ENCODE peak calls at places on chromosomes 7 and 10, in six cellular contexts. S is uterus; J is suprapubic skin; O is CD8-positive, alpha-beta T cell; M is tibial nerve; I is NB4. Z is an unnamed sample.

GRCh38 chr10:117071293-117072050 is 66.5 kb upstream of the SHTN1 start:
- DNase-seq in S (no peak), J (no peak), O (no peak), M (no peak), I (no peak), Z (no peak)

GRCh38 chr10:122124808-122125207 is 135.8 kb downstream of the TACC2 start:
- DNase-seq in S (no peak), J (no peak), O (no peak), M (no peak), I (no peak), Z (no peak)

GRCh38 chr10:106555599-106555998 is 608.9 kb downstream of the SORCS1 start:
- DNase-seq in S (no peak), J (no peak), O (no peak), M (no peak), I (no peak), Z (no peak)

GRCh38 chr10:90834326-90834725 is 23.5 kb downstream of the HTR7 start:
- DNase-seq in S (no peak), J (no peak), O (no peak), M (no peak), I (no peak), Z (no peak)

GRCh38 chr7:50497068-50497642 is 47.0 kb upstream of the FIGNL1 start:
- DNase-seq in S (no peak), J (no peak), O (no peak), M (no peak), I (peak), Z (no peak)

GRCh38 chr10:132938472-132939329 is 3.7 kb downstream of the CFAP46 start:
- DNase-seq in S (no peak), J (peak), O (no peak), M (no peak), I (peak), Z (peak)

GRCh38 chr7:101373812-101374612 is 11.3 kb downstream of the COL26A1 start:
- DNase-seq in S (no peak), J (no peak), O (no peak), M (no peak), I (no peak), Z (no peak)

GRCh38 chr10:72162978-72163377 is 52.8 kb upstream of the ANAPC16 start:
- DNase-seq in S (no peak), J (no peak), O (no peak), M (no peak), I (peak), Z (no peak)

GRCh38 chr7:136857573-136857972 is 10.9 kb upstream of the CHRM2 start:
- DNase-seq in S (no peak), J (no peak), O (no peak), M (no peak), I (peak), Z (no peak)

GRCh38 chr10:74923556-74923955 is 97.2 kb downstream of the KAT6B start:
- DNase-seq in S (no peak), J (no peak), O (no peak), M (no peak), I (peak), Z (peak)

GRCh38 chr10:84233940-84234339 is 7.4 kb downstream of the LRIT1 start:
- DNase-seq in S (no peak), J (no peak), O (no peak), M (no peak), I (no peak), Z (no peak)

GRCh38 chr10:22911889-22912762 is 15.7 kb upstream of the ARMC3 start:
- DNase-seq in S (no peak), J (no peak), O (no peak), M (no peak), I (no peak), Z (no peak)

GRCh38 chr7:105149827-105150226 is 135.8 kb downstream of the KMT2E start:
- DNase-seq in S (no peak), J (no peak), O (no peak), M (no peak), I (peak), Z (no peak)

GRCh38 chr7:127874951-127875608 is 156.2 kb downstream of the LRRC4 start:
- DNase-seq in S (no peak), J (no peak), O (no peak), M (no peak), I (no peak), Z (no peak)

GRCh38 chr10:79367421-79368189 is 20.3 kb downstream of the PPIF start:
- DNase-seq in S (no peak), J (no peak), O (no peak), M (no peak), I (no peak), Z (no peak)

GRCh38 chr10:111648046-111648445 is 535.5 kb downstream of the GPAM start:
- DNase-seq in S (no peak), J (no peak), O (no peak), M (no peak), I (no peak), Z (no peak)

GRCh38 chr7:43784030-43785001 is 25.8 kb downstream of the BLVRA start:
- DNase-seq in S (no peak), J (no peak), O (no peak), M (no peak), I (peak), Z (no peak)

GRCh38 chr10:84008878-84009277 is 130.4 kb upstream of the GHITM start:
- DNase-seq in S (no peak), J (no peak), O (peak), M (no peak), I (peak), Z (no peak)

GRCh38 chr7:130922206-130923112 is 188.5 kb upstream of the KLF14 start:
- DNase-seq in S (no peak), J (no peak), O (no peak), M (no peak), I (no peak), Z (no peak)

GRCh38 chr7:27453702-27454405 is 208.8 kb downstream of the HIBADH start:
- DNase-seq in S (no peak), J (no peak), O (no peak), M (no peak), I (peak), Z (no peak)

GRCh38 chr10:91007656-91008055 is 86.8 kb upstream of the ANKRD1 start:
- DNase-seq in S (no peak), J (no peak), O (no peak), M (no peak), I (no peak), Z (no peak)

GRCh38 chr10:26407406-26407969 is 30.7 kb upstream of the APBB1IP start:
- DNase-seq in S (no peak), J (no peak), O (no peak), M (no peak), I (no peak), Z (no peak)

GRCh38 chr10:100364735-100365391 is 17.8 kb downstream of the SCD start:
- DNase-seq in S (peak), J (peak), O (no peak), M (no peak), I (peak), Z (no peak)

GRCh38 chr10:74936577-74937445 is 110.4 kb downstream of the KAT6B start:
- DNase-seq in S (no peak), J (no peak), O (no peak), M (no peak), I (no peak), Z (no peak)

GRCh38 chr7:153193144-153193595 is 433.6 kb downstream of the ACTR3B start:
- DNase-seq in S (peak), J (no peak), O (no peak), M (no peak), I (peak), Z (no peak)

GRCh38 chr10:59320370-59320769 is 42.0 kb downstream of the FAM13C start:
- DNase-seq in S (no peak), J (no peak), O (no peak), M (no peak), I (no peak), Z (no peak)
- TF ChIP-seq CTCF in S (no peak), J (no peak), O (no peak), M (no peak), I (no peak), Z (no peak)

GRCh38 chr7:103571591-103571990 is 125.6 kb upstream of the SLC26A5 start:
- DNase-seq in S (no peak), J (no peak), O (no peak), M (no peak), I (no peak), Z (no peak)

GRCh38 chr7:103576616-103577015 is 130.6 kb upstream of the SLC26A5 start:
- DNase-seq in S (no peak), J (no peak), O (no peak), M (no peak), I (no peak), Z (no peak)

GRCh38 chr7:103577059-103577458 is 131.1 kb upstream of the SLC26A5 start:
- DNase-seq in S (no peak), J (no peak), O (no peak), M (no peak), I (no peak), Z (no peak)

GRCh38 chr7:103574536-103574935 is 128.5 kb upstream of the SLC26A5 start:
- DNase-seq in S (no peak), J (no peak), O (no peak), M (no peak), I (no peak), Z (no peak)

DNA sequence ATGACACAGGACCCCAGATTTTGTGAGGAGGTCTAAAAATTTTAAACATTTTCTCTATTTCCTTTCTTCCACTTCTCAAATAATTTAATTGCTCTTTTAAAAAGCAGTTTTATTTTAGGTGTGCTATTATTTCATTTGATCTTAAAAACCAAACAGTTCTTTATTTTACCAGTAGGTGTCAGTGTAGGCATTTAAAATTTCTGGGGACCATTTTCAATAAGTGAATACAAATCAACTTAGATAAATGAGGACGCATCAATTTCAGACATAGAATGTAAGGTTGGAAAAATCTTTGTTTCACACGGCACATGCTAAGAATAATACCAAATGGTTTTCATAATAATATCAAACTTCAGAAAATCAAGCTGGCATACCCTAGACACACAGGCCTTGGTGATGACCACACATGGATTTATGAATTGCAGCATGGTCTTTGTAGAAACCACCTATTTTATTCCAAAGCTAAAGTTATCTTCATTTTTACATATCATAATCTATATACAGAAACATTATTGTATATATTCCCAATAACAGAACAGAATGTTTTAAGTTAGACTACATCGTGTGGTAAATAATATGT is 127.6 kb upstream of the SLC26A5 start:
- DNase-seq in S (no peak), J (no peak), O (no peak), M (no peak), I (peak), Z (no peak)
- TF ChIP-seq CTCF in S (peak), J (no peak), O (peak), M (peak), I (no peak), Z (peak)

DNA sequence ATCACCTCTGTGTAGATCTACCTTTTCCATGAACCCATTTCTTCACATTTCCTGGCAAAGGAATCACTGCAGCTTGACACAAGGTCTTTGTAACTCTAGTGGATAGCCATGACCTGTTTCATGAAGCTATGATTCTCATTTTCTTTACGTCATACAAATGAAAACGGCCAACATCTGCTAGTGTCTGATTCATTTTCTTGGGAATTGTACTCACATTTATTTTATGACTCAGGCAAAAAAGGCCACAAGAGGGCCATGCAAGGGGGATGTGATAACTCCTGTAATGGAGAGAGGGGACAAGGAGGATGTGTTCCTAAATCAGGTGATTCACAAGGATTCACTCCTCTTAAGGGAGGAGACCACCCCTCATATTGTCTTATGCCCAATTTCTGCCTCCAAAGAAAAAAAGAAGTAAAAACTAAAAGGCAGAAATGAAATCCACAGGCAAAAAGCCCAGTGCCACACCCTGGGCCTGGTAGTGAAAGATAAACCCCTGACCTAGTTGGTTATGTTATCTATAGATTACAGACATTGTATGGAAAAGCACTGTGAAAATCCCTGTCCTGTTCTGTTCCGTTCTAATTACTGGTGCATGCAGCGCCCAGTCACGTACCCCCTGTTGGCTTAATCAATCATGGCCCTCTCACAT is 249.9 kb downstream of the IPMK start:
- DNase-seq in S (no peak), J (no peak), O (no peak), M (no peak), I (no peak), Z (no peak)
- TF ChIP-seq CTCF in S (no peak), J (no peak), O (no peak), M (no peak), I (no peak), Z (no peak)

DNA sequence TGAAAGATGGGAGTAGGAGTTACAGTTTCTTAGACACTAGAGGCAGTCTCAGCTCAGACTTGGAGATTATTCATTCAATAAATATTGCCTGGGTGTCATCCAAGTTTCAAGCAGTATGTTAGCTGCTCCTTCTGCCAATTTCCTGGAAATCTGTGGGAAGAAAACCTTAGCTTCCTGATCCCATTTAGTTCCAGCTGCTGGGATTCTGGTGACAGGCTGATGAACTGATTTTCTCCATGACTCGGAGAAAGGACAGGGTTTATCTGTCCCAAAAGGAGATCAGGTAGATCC is 95.8 kb downstream of the CLEC2L start:
- DNase-seq in S (no peak), J (no peak), O (no peak), M (no peak), I (no peak), Z (no peak)
- TF ChIP-seq CTCF in S (no peak), J (no peak), O (no peak), M (no peak), I (no peak), Z (no peak)

DNA sequence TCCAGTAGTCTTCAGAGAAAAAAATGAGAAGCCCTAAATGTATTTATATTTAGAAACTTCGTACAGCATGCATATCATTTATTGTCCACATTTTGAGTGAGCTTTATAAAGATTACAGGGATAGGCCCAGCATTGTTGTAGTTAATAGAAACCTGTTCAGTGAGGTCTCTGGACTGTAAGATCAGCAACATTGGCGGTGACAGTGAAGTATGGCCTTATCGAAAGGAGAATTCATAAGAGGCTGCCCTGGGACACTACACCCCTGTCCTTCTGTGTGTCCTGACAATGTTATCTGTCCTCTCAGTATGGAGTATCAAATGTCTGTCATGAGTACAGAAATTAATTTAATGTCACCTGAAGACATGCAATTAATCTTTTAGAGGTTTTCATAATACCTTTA is 57.2 kb downstream of the SHH start:
- DNase-seq in S (no peak), J (no peak), O (no peak), M (no peak), I (no peak), Z (no peak)
- TF ChIP-seq CTCF in S (no peak), J (no peak), O (no peak), M (no peak), I (no peak), Z (no peak)

DNA sequence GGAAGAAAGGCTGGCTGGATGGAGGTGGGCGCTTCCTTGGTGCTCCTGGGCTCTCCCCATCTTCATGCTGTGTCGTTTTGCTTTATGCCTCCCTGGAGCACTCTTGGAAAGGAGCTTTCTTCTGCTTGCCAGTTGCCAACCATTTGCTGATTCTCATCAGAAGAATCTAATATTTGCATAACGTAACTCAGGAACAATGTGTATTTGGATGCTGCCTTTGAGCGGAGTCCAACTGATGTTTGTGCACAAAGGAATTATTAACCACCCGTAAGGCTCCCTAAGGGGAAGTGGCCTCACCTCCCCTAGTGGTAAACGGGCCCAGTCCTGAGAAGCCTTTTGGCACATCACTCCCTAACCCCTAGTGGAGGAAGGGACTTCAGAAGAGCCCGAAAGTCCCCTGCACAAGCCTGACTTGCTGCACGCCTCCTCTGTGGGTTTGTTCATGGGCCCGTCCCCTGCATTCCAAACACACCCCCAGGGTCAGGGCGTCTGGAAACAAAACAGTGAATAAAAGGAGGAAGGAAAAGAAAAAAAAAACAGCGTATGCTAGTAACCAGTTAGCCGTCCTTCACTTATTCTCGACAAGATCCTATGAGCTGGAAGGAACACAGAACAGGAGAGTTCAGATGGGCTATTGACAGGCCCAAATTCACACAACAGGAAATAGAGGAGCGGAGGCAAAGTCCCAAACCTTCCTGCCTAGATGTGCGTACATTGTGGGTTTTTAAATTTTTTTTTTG is 602.2 kb downstream of the LRMDA start:
- DNase-seq in S (peak), J (no peak), O (no peak), M (no peak), I (peak), Z (no peak)
- TF ChIP-seq CTCF in S (no peak), J (no peak), O (no peak), M (no peak), I (no peak), Z (no peak)

GRCh38 chr7:84614821-84615506 is 420.4 kb upstream of the SEMA3A start:
- DNase-seq in S (no peak), J (no peak), O (no peak), M (no peak), I (no peak), Z (no peak)
- TF ChIP-seq CTCF in S (no peak), J (no peak), O (no peak), M (peak), I (no peak), Z (no peak)

DNA sequence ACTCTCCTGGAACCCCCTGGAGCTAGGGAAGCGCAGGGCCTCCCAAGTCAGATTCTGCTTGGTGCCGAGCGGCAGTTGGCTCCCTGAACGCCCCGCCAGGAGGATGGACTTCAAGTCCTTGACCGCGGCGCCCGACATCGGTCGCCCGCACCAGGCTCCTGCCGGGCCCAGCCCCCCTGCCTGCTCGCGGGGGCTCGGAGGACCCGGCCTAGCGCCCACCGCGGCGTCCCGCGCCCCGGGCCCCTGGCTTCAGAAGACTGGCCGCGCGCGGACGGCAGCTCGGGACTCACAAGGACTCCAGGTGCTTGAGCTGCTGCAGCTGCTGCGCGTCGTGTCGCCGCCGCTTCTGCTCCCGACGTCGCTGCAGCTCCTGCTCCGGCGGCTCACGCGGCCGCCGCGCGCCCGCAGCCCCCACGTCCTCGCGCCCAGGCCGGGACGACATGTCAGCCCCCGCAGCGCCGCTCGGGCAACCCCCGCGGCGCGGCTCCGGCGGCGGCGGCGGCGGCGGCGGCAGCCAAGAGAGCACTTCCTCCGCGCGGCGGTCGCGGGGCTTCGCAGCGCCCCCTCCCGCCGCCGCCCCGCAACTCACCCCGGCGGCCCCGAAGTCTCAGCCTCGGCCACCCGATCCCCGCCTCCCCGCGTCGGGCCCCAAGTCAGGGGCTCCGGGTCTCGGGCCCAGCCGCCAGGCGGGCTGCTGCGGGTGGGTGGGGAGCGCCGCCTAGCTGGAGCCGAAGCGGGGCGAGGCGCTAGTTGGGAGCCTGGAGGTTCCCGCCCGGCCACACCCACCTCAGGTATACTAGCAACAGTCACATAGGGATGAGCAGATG is at the start of gene RP9:
- DNase-seq in S (peak), J (peak), O (peak), M (peak), I (peak), Z (peak)
- TF ChIP-seq CTCF in S (peak), J (peak), O (peak), M (peak), I (peak), Z (peak)

Z was measured in natural killer cell.